ENCODE peak calls at places on chromosomes 11 and 22, in eight cellular contexts. L is progenitor cell of endocrine pancreas; C is frontal cortex; G is CD4-positive, CD25-positive, alpha-beta regulatory T cell; A is cardiac fibroblast; Q is stimulated activated CD4-positive, alpha-beta T cell treated with anti-CD3 and anti-CD28 coated beads, Interleukin-12 subunit alpha, Interleukin-12 subunit beta, amount 100 ng/mL, for 4 hours; T is A549; E is dorsolateral prefrontal cortex. X is an unnamed sample.

GRCh38 chr11:131581006-131581405 is 210.6 kb downstream of the NTM start:
- DNase-seq in L (no peak), C (no peak), G (no peak), A (no peak), Q (no peak), T (no peak), E (no peak), X (no peak)

GRCh38 chr11:64267207-64267945 is 16.0 kb downstream of the PLCB3 start:
- DNase-seq in L (no peak), C (no peak), G (no peak), A (no peak), Q (no peak), T (no peak), E (no peak), X (no peak)

GRCh38 chr11:61533401-61533800 is 24.9 kb downstream of the LRRC10B start:
- DNase-seq in L (no peak), C (no peak), G (no peak), A (no peak), Q (no peak), T (no peak), E (no peak), X (no peak)

GRCh38 chr11:117723625-117724024 is 73.4 kb downstream of the DSCAML1 start:
- DNase-seq in L (no peak), C (no peak), G (no peak), A (no peak), Q (no peak), T (no peak), E (no peak), X (no peak)

GRCh38 chr11:125624756-125625213 is at the start of gene CHEK1:
- DNase-seq in L (no peak), C (no peak), G (no peak), A (no peak), Q (no peak), T (no peak), E (no peak), X (no peak)

GRCh38 chr11:72595292-72595684 is 78.9 kb downstream of the PDE2A start:
- DNase-seq in L (no peak), C (no peak), G (no peak), A (no peak), Q (no peak), T (no peak), E (no peak), X (no peak)

GRCh38 chr22:28759861-28760560 is 12.5 kb upstream of the CCDC117 start:
- DNase-seq in L (no peak), C (no peak), G (no peak), A (no peak), Q (no peak), T (peak), E (no peak), X (no peak)

GRCh38 chr11:129295746-129296145 is 79.9 kb upstream of the BARX2 start:
- DNase-seq in L (no peak), C (no peak), G (no peak), A (peak), Q (no peak), T (no peak), E (no peak), X (no peak)

X was measured in KG1.